ENCODE peak calls at places on chromosome 17, in four cellular contexts. E is NT2/D1, C is GM12878, J is HepG2. Z is an unnamed sample.

GRCh38 chr17:19508327-19508867 is 25.3 kb upstream of the SLC47A1 start:
- DNase-seq in E (no peak), C (no peak), J (no peak), Z (peak)

GRCh38 chr17:12463102-12463501 is 202.6 kb upstream of the MYOCD start:
- DNase-seq in E (no peak), C (no peak), J (no peak), Z (no peak)

GRCh38 chr17:21318439-21318838 is 33.9 kb downstream of the MAP2K3 start:
- DNase-seq in E (no peak), C (no peak), J (no peak), Z (no peak)

GRCh38 chr17:59145571-59146096 is 9.4 kb downstream of the SKA2 start:
- DNase-seq in E (no peak), C (no peak), J (peak), Z (no peak)

GRCh38 chr17:65783845-65784334 is 222.4 kb upstream of the AXIN2 start:
- DNase-seq in E (no peak), C (no peak), J (peak), Z (no peak)

GRCh38 chr17:17366941-17367885 is 64.0 kb downstream of the NT5M start:
- DNase-seq in E (no peak), C (no peak), J (no peak), Z (no peak)

GRCh38 chr17:28055546-28056275 is 13.2 kb downstream of the NLK start:
- DNase-seq in E (no peak), C (no peak), J (no peak), Z (no peak)

GRCh38 chr17:81280571-81280970 is 14.5 kb downstream of the SLC38A10 start:
- DNase-seq in E (no peak), C (no peak), J (no peak), Z (no peak)

GRCh38 chr17:43940630-43941029 is 1.6 kb downstream of the PPY start:
- DNase-seq in E (no peak), C (no peak), J (peak), Z (peak)

GRCh38 chr17:39036009-39036408 is 68.8 kb upstream of the FBXO47 start:
- DNase-seq in E (no peak), C (no peak), J (no peak), Z (no peak)
- TF ChIP-seq SUZ12 in E (no peak), C (no peak), J (no peak), Z (no peak)

GRCh38 chr17:40306395-40306794 is 2.6 kb upstream of the RARA start:
- DNase-seq in E (no peak), C (no peak), J (no peak), Z (no peak)

GRCh38 chr17:40303706-40304450 is 5.1 kb upstream of the RARA start:
- DNase-seq in E (no peak), C (no peak), J (no peak), Z (no peak)

GRCh38 chr17:40304464-40304863 is 4.5 kb upstream of the RARA start:
- DNase-seq in E (no peak), C (no peak), J (no peak), Z (no peak)

GRCh38 chr17:40301315-40301714 is 7.7 kb upstream of the RARA start:
- DNase-seq in E (no peak), C (no peak), J (no peak), Z (no peak)

GRCh38 chr17:40303009-40303657 is 5.8 kb upstream of the RARA start:
- DNase-seq in E (no peak), C (no peak), J (peak), Z (peak)
- TF ChIP-seq SUZ12 in E (no peak), C (no peak), J (no peak), Z (no peak)

GRCh38 chr17:56594528-56595418 is 1.3 kb downstream of the NOG start:
- DNase-seq in E (no peak), C (no peak), J (no peak), Z (peak)
- TF ChIP-seq SUZ12 in E (no peak), C (no peak), J (no peak), Z (no peak)

GRCh38 chr17:62187681-62188080 is 122.6 kb upstream of the MED13 start:
- DNase-seq in E (no peak), C (no peak), J (no peak), Z (no peak)
- TF ChIP-seq SUZ12 in E (no peak), C (no peak), J (no peak), Z (no peak)